ENCODE peak calls at places on chromosomes 11 and 22, in four cellular contexts. V is head of caudate nucleus, U is NCI-H774, S is dorsolateral prefrontal cortex. Y is an unnamed sample.

GRCh38 chr11:60130496-60130895 is 42.0 kb downstream of the MS4A2 start:
- DNase-seq in S (no peak), V (no peak), U (peak), Y (no peak)

GRCh38 chr11:76624515-76625379 is 45.8 kb downstream of the LRRC32 start:
- DNase-seq in U (no peak), V (no peak), S (peak), Y (no peak)

GRCh38 chr11:95451682-95452081 is 220.7 kb upstream of the SESN3 start:
- DNase-seq in U (no peak), S (no peak), V (no peak), Y (no peak)

GRCh38 chr11:5891216-5891800 is 1.7 kb upstream of the OR52E5 start:
- DNase-seq in S (no peak), U (no peak), V (no peak), Y (no peak)

GRCh38 chr11:122556605-122557004 is 98.9 kb upstream of the UBASH3B start:
- DNase-seq in S (no peak), U (no peak), V (peak), Y (no peak)

GRCh38 chr11:122199661-122200060 is 83.6 kb upstream of the BLID start:
- DNase-seq in U (no peak), S (no peak), V (no peak), Y (no peak)

GRCh38 chr11:46296520-46297448 is 19.3 kb downstream of the CREB3L1 start:
- DNase-seq in S (no peak), U (no peak), V (no peak), Y (no peak)

GRCh38 chr11:86160546-86161149 is 83.9 kb upstream of the EED start:
- DNase-seq in V (no peak), U (no peak), S (no peak), Y (no peak)

GRCh38 chr22:37905534-37906363 is at the start of gene MICALL1:
- DNase-seq in S (peak), U (no peak), V (peak), Y (no peak)

Y was measured in chondrocyte.